ENCODE peak calls at places on chromosomes 6 and 20, in five cellular contexts. U is breast epithelium, L is sigmoid colon, N is stomach, J is HCT116. Z is an unnamed sample.

GRCh38 chr20:63268256-63268655 is 4.4 kb upstream of the ARFGAP1 start:
- DNase-seq in L (no peak), J (no peak), N (no peak), U (no peak), Z (no peak)

GRCh38 chr6:13346245-13346644 is 17.9 kb upstream of the TBC1D7 start:
- DNase-seq in J (no peak), L (no peak), U (no peak), N (no peak), Z (no peak)

GRCh38 chr6:106894978-106895702 is 79.4 kb downstream of the CD24 start:
- DNase-seq in L (no peak), U (no peak), J (no peak), N (peak), Z (no peak)

GRCh38 chr20:58907481-58908137 is 55.1 kb downstream of the GNAS start:
- DNase-seq in N (peak), U (peak), J (no peak), L (peak), Z (peak)

GRCh38 chr6:54291738-54292137 is 16.5 kb upstream of the TINAG start:
- DNase-seq in J (no peak), U (no peak), N (no peak), L (no peak), Z (no peak)

GRCh38 chr20:43991264-43991663 is 76.6 kb downstream of the TOX2 start:
- DNase-seq in U (no peak), J (no peak), N (no peak), L (no peak), Z (no peak)

GRCh38 chr6:92700411-92700810 is 718.9 kb downstream of the EPHA7 start:
- DNase-seq in L (no peak), U (no peak), J (no peak), N (no peak), Z (no peak)

GRCh38 chr20:3146732-3147341 is 12.8 kb downstream of the FASTKD5 start:
- DNase-seq in J (no peak), N (no peak), L (no peak), U (no peak), Z (no peak)

GRCh38 chr20:19661717-19662637 is 96.1 kb upstream of the RIN2 start:
- DNase-seq in J (peak), L (peak), U (peak), N (peak), Z (peak)

GRCh38 chr20:47358672-47359532 is 2.4 kb upstream of the ZMYND8 start:
- DNase-seq in L (peak), N (peak), U (peak), J (peak), Z (peak)
- TF ChIP-seq POLR2A in L (peak), N (no peak), U (peak), J (no peak), Z (no peak)

GRCh38 chr6:42441059-42441471 is 10.7 kb downstream of the TRERF1 start:
- DNase-seq in U (no peak), L (no peak), N (no peak), J (no peak), Z (no peak)
- H3K4me3 ChIP-seq in U (no peak), L (no peak), N (no peak), J (no peak), Z (peak)

GRCh38 chr20:38446441-38447209 is 11.5 kb upstream of the SNHG17 start:
- DNase-seq in U (peak), J (peak), N (peak), L (peak), Z (peak)
- TF ChIP-seq POLR2AphosphoS5 in U (peak), J (peak), N (peak), L (peak), Z (peak)

DNA sequence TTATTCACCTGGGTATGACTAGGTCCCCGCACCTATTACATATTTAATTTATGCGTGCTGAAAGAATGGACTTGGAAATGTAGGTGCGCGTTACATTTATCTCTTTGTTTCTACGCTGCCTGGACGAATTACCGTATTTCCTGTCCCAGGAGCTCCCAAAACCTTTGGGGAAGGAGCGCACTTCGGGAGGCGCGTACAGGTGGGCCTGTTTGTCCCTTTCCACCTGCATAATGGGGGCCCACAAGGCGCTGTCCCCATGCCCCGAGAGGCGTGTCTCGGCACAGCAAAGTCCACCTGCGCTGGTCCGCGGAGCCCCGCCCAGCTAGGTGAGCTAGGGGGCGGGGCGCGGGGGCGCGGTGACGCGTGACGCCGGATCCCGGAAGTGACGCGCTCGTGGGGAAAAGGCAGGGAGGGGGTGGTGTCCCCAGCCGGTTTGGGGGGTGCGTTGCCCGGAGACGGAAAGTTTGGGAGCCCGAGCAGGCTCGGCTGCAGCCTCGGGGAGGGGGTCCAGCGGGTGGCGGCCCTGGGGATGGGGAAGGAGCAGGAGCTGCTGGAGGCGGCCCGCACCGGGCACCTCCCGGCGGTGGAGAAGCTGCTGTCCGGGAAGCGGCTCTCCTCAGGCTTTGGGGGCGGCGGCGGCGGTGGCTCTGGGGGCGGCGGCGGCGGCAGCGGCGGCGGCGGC is at the start of gene ANKS1A:
- DNase-seq in U (peak), N (peak), L (peak), J (peak), Z (peak)
- TF ChIP-seq POLR2A in U (peak), N (peak), L (peak), J (peak), Z (no peak)

GRCh38 chr6:135182120-135182992 is 1.2 kb downstream of the MYB start:
- DNase-seq in L (no peak), J (no peak), N (peak), U (no peak), Z (no peak)

GRCh38 chr6:135181333-135182119 is 418 bp downstream of the MYB start:
- DNase-seq in N (no peak), L (no peak), U (no peak), J (no peak), Z (no peak)

GRCh38 chr6:135180458-135181332 is at the start of gene MYB:
- DNase-seq in L (no peak), J (no peak), N (peak), U (no peak), Z (no peak)

GRCh38 chr6:135182993-135183531 is 2.0 kb downstream of the MYB start:
- DNase-seq in U (no peak), L (no peak), N (peak), J (no peak), Z (no peak)

DNA sequence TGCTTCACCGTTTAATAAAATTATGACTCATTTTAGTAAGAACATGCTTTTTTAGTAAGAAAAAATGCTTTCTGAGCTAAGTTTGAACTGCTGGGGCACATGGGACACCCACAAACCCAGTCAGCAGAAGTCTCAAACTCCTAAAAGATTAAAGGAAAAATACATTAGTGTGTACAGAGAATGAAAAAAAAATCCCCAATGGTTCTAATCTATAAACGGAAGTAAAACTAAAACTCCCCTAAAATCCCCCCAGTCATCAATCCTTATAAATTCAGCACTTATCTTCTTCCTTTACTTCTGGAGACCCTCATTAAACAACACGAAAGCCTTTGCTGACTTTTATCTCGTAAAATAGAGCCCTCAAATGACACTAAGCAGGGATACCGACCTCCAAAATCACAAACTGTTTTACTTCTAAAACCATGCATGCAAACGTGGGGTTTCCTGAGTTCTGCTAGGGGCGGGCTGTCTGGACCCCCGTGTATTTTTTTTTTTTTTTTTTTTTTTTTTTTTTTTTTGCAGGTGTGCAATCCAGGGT is 1.1 kb upstream of the MYB start:
- DNase-seq in N (no peak), L (no peak), U (no peak), J (no peak), Z (no peak)
- H3K4me3 ChIP-seq in N (peak), L (peak), U (peak), J (peak), Z (peak)

GRCh38 chr6:882084-882598 is 189.2 kb upstream of the EXOC2 start:
- DNase-seq in U (no peak), L (no peak), J (no peak), N (no peak), Z (no peak)
- TF ChIP-seq POLR2AphosphoS5 in U (no peak), L (no peak), J (no peak), N (no peak), Z (no peak)

GRCh38 chr6:32195902-32196681 is 3.6 kb upstream of the GPSM3 start:
- DNase-seq in N (peak), J (peak), L (peak), U (peak), Z (peak)

GRCh38 chr6:32195652-32195901 is 3.1 kb upstream of the GPSM3 start:
- DNase-seq in L (peak), J (peak), U (peak), N (peak), Z (peak)

GRCh38 chr6:32198345-32198696 is 5.9 kb upstream of the GPSM3 start:
- DNase-seq in N (no peak), U (no peak), L (no peak), J (no peak), Z (no peak)

GRCh38 chr6:32194825-32195651 is 2.6 kb upstream of the GPSM3 start:
- DNase-seq in U (peak), L (no peak), J (peak), N (no peak), Z (no peak)

GRCh38 chr6:32196682-32197616 is 4.5 kb upstream of the GPSM3 start:
- DNase-seq in U (peak), N (no peak), J (no peak), L (peak), Z (no peak)
- TF ChIP-seq POLR2A in U (no peak), N (no peak), J (no peak), L (no peak), Z (no peak)

DNA sequence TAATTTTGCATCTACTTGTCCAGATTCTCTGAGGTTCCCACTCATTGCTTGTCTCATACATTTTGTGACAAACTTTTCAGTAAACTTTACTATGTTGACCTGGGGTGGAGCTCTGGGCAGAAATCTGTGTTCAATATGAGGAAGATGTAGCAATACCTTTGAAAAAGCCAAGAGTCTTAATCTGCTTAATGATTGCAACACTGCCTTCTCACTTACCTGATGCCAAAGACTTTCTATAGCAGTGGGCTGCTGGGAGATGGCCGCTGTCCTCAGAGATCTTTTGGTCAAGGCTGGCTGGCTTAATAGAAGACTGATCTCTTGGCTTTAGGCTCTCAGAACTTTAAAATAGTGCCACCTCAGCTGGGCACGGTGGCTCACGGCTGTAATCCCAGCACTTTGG is 70.1 kb upstream of the RBM24 start:
- DNase-seq in L (no peak), N (no peak), J (no peak), U (no peak), Z (no peak)
- H3K4me3 ChIP-seq in L (no peak), N (no peak), J (no peak), U (no peak), Z (no peak)

DNA sequence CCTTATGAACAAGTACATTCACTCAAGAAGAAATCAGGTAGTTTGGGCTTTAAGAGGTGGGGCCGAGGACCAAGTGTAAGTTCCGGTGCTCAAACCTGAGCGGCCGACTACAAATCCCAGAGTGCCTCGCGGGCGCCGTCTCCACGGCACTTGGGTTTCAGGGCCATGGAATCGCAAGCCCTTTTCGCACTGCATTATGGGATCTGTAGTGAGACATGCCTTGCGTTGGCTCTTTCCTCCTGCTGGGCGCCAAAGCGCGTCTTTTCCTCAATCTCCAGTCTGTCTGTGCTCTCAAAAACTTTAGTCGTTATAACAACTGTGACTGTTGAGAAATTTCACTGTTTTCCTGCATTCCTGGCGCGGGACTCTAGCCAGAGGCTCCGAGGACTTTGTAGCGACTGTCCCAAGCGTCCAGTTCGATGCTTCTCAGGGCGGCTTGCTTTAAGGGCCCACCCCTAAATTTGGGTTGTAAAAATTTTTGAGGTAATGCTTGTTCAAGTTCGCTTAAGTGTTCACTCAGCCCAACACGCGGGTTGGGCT is 408 bp upstream of the FBXO9 start:
- DNase-seq in N (peak), J (peak), L (peak), U (peak), Z (peak)
- TF ChIP-seq POLR2AphosphoS5 in N (peak), J (no peak), L (peak), U (peak), Z (peak)

GRCh38 chr6:110509617-110510231 is 33.3 kb upstream of the SLC22A16 start:
- DNase-seq in J (peak), U (peak), L (no peak), N (peak), Z (no peak)
- TF ChIP-seq POLR2A in J (no peak), U (no peak), L (no peak), N (no peak), Z (no peak)

Z was measured in esophagus muscularis mucosa.